ENCODE peak calls at places on chromosomes 12 and 14, in seven cellular contexts. G is psoas muscle; X is adrenal gland; C is heart right ventricle; V is CD8-positive, alpha-beta memory T cell; P is ovary; A is transverse colon. U is an unnamed sample. For H3K9me3 and H3K4me1, the result is how much of the 10 kb centered on the place peaks cover.

GRCh38 chr12:89084751-89085150 is 267.6 kb downstream of the DUSP6 start:
- DNase-seq in V (no peak), C (no peak), A (no peak), X (no peak), P (no peak), G (no peak), U (no peak)

GRCh38 chr14:71289536-71289935 is 382.3 kb downstream of the PCNX1 start:
- DNase-seq in V (no peak), C (no peak), X (no peak), A (peak), G (no peak), P (no peak), U (peak)

GRCh38 chr12:64670039-64670438 is 59.7 kb downstream of the RASSF3 start:
- DNase-seq in V (peak), P (no peak), G (no peak), A (no peak), X (no peak), C (no peak), U (no peak)

GRCh38 chr12:3083241-3083921 is 6.2 kb downstream of the TSPAN9 start:
- DNase-seq in G (no peak), C (no peak), X (no peak), P (no peak), A (no peak), V (no peak), U (no peak)

GRCh38 chr12:66270613-66271012 is 31.7 kb upstream of the HELB start:
- DNase-seq in V (no peak), X (no peak), G (no peak), P (no peak), A (no peak), C (no peak), U (no peak)

GRCh38 chr14:88380405-88380804 is 5.1 kb upstream of the SPATA7 start:
- DNase-seq in V (no peak), P (no peak), A (no peak), X (no peak), C (no peak), G (no peak), U (no peak)

GRCh38 chr12:77685112-77685511 is 145.6 kb upstream of the NAV3 start:
- DNase-seq in V (no peak), A (peak), X (peak), C (no peak), G (peak), P (peak), U (no peak)

GRCh38 chr14:64501326-64502171 is 2.1 kb downstream of the ZBTB25 start:
- DNase-seq in V (peak), P (peak), C (peak), A (peak), X (peak), G (peak), U (peak)

GRCh38 chr14:20415723-20416622 is 2.7 kb upstream of the TEP1 start:
- DNase-seq in P (no peak), A (peak), G (no peak), X (peak), C (no peak), V (peak), U (peak)

DNA sequence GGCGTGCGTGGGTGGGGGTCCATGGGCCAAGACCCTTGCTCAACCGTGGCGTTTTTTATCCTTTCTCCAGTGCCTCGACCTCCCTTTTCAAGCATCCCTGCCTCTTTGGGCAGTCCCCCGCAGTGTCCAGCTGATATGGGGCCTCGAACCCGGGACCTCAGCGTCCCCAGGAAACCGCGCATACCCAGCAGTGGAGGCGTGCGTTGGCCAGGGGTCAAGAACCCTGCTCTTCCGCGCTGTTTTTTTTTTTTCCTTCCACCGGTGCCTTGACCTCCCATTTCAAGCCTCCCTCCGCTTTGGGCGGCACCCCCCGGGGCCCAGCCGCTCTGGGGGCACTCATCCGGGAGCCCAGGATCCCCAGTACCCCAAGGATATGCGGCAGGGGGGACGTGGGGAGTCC is 325.8 kb downstream of the ALG10 start:
- DNase-seq in X (no peak), P (no peak), C (no peak), G (no peak), A (no peak), V (no peak), U (no peak)
- H3K9me3 ChIP-seq in X (under half), P (under half), C (under half), G (under half), A (under half), V (under half), U (under half)

DNA sequence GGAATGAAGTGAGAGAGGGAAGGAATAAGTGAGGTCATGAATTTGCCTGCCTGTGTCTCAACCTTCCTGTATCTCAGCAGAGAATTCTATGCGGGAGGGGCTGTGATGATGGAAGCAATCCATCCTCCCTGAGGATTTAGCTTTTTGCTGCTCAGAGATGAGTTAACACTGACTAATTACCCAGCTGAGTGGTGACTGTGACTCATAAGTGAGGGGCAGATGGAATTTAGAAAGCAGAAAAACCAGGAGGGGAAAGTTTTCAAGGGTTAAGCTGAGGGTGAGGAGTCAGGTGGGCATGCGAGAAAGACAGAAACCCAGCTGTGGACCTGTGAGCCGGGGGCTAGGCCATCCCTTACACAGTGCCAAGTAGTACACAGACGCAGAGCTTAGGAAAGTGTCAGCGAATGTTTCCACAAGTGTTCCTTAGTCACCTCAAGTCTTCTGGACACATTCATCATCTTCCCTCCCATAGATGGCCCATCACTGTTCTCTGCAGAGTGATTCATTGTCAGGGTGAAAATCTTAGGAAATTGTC is 277.9 kb downstream of the IPO8 start:
- DNase-seq in C (no peak), X (no peak), P (no peak), A (peak), V (no peak), G (peak), U (no peak)
- H3K4me1 ChIP-seq in C (under half), X (under half), P (under half), A (under half), V (under half), G (under half), U (under half)

GRCh38 chr14:67764496-67764895 is 51.9 kb downstream of the ZFYVE26 start:
- DNase-seq in V (no peak), G (no peak), X (no peak), C (no peak), P (no peak), A (peak), U (no peak)
- H3K27ac ChIP-seq in V (no peak), G (no peak), X (no peak), C (no peak), P (no peak), A (peak), U (no peak)

GRCh38 chr14:105952222-105952621 is 425.8 kb downstream of the TMEM121 start:
- DNase-seq in V (no peak), C (no peak), X (no peak), P (no peak), A (no peak), G (no peak), U (no peak)
- H3K9me3 ChIP-seq in V (under half), C (under half), X (under half), P (under half), A (under half), G (under half), U (under half)

GRCh38 chr12:82745062-82745461 is 58.4 kb downstream of the TMTC2 start:
- DNase-seq in A (no peak), G (no peak), C (no peak), X (no peak), P (no peak), V (no peak), U (no peak)

GRCh38 chr12:82745807-82746206 is 59.1 kb downstream of the TMTC2 start:
- DNase-seq in C (no peak), A (no peak), X (no peak), G (no peak), V (no peak), P (no peak), U (no peak)

GRCh38 chr12:82740129-82741000 is 53.7 kb downstream of the TMTC2 start:
- DNase-seq in A (no peak), C (no peak), G (no peak), V (no peak), X (no peak), P (no peak), U (no peak)
- H3K4me1 ChIP-seq in A (under half), C (under half), G (under half), V (under half), X (under half), P (under half), U (under half)

GRCh38 chr12:83474369-83474768 is 787.7 kb downstream of the TMTC2 start:
- DNase-seq in P (no peak), V (no peak), G (no peak), A (no peak), X (no peak), C (no peak), U (no peak)
- H3K27ac ChIP-seq in P (no peak), V (no peak), G (no peak), A (no peak), X (no peak), C (no peak), U (no peak)

DNA sequence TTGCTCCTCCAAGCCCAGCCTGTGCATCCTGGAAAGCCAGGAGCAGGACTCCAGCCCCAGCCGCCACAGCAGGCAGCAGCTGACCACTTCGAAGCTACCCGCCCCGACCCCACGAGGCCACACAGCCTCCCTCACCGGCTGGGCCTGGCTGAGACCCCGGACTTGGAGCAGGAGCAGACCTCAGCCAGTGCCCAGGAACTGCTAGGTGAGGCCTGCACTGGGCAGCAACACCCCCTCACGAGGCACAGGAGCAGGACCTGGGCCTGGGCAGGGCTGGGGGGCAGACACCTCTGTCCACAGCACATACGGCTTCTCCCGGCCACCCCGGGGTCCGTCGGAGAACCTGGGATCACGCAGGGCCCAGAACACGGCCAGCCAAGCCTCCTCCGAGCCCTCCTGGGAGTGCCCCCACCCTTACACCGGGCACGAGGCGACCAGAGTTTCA is 137.4 kb upstream of the C14orf180 start:
- DNase-seq in C (no peak), G (no peak), X (peak), V (no peak), P (no peak), A (no peak), U (no peak)
- H3K9me3 ChIP-seq in C (under half), G (under half), X (under half), V (under half), P (under half), A (under half), U (under half)

GRCh38 chr12:27936196-27936595 is 36.3 kb downstream of the PTHLH start:
- DNase-seq in G (no peak), X (no peak), C (no peak), V (no peak), P (no peak), A (no peak), U (no peak)

GRCh38 chr12:27934278-27934677 is 38.3 kb downstream of the PTHLH start:
- DNase-seq in G (no peak), C (no peak), V (no peak), X (no peak), A (no peak), P (no peak), U (no peak)

GRCh38 chr12:27940245-27940644 is 32.3 kb downstream of the PTHLH start:
- DNase-seq in A (no peak), X (no peak), C (no peak), G (no peak), P (no peak), V (no peak), U (no peak)

GRCh38 chr12:27940756-27941402 is 31.7 kb downstream of the PTHLH start:
- DNase-seq in C (peak), V (peak), P (peak), G (peak), A (peak), X (peak), U (peak)

DNA sequence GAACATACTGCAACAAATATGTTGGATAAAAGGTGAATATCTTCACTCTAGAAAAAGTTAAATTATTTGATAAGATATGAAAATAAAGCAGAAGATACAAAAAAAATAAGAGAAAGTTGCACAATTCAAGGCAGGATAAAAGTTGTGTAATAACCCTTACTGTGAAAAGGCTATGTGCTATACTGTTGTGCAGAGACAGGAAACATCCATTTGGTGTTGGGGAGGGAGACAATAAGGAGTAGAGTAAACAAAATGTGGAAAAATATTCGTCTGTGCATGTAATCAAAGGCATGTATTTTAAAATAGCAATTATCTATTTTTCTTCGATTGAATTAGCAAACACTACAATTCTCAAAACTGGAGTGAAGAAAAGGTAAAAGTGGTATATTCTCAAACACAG is 34.8 kb downstream of the PTHLH start:
- DNase-seq in P (no peak), X (no peak), V (no peak), G (no peak), C (no peak), A (no peak), U (no peak)
- H3K4me1 ChIP-seq in P (under half), X (under half), V (under half), G (under half), C (under half), A (under half), U (under half)

DNA sequence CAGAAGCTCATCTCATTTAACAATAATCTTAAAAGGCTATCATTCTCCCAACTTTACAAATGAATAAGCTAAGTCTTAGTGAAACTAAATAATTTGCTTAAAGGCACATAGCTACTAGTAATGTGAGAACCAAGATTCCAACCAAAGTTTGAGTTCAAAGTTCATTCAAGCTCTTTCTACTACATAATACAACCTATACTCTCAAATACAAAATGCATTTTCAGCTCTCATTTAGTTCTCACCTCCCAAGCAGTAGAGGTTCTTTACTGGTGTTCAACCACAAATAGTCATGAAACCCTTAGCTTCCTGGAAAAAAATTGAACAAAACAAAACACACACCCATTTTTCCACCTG is 43.5 kb downstream of the DDHD1 start:
- DNase-seq in P (no peak), X (no peak), C (no peak), A (no peak), V (no peak), G (no peak), U (no peak)
- H3K27ac ChIP-seq in P (no peak), X (no peak), C (no peak), A (peak), V (peak), G (peak), U (peak)

GRCh38 chr14:32559595-32559994 is 230.5 kb downstream of the AKAP6 start:
- DNase-seq in C (no peak), X (no peak), V (no peak), P (no peak), A (no peak), G (no peak), U (no peak)

GRCh38 chr14:32560213-32560857 is 231.2 kb downstream of the AKAP6 start:
- DNase-seq in V (no peak), G (no peak), X (peak), A (peak), C (no peak), P (peak), U (peak)

GRCh38 chr14:32564591-32564990 is 235.5 kb downstream of the AKAP6 start:
- DNase-seq in V (no peak), G (no peak), A (no peak), C (no peak), X (no peak), P (no peak), U (peak)

GRCh38 chr14:32559048-32559447 is 229.9 kb downstream of the AKAP6 start:
- DNase-seq in G (no peak), V (no peak), A (no peak), X (no peak), C (no peak), P (no peak), U (no peak)

DNA sequence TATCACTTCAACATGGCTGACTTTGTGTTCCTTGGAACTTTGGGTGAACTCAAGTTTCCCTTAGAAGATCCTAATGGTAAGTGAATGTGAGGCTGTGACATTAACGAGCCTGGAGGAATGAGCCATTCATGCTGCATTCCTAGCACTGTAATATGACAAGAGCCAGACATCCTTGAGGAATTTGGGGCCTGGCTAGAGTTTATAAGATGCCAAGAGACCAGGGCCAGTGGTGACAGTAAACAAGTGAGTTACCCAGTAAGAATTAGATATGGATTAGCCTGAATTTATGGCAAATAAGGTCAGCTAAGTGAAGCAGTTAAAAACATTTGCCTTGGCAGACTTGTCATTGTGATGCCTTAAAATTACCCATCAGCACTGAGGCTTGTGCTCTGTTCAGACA is 232.4 kb downstream of the AKAP6 start:
- DNase-seq in P (no peak), X (peak), V (no peak), G (no peak), A (no peak), C (no peak), U (no peak)
- H3K9me3 ChIP-seq in P (under half), X (under half), V (under half), G (under half), A (under half), C (under half), U (under half)